ENCODE peak calls at places on chromosomes 12 and 14, in eight cellular contexts. M, U, K, I, F, C, S and J are unnamed samples.

GRCh38 chr14:103543140-103543539 is 14.1 kb downstream of the TRMT61A start:
- DNase-seq in M (no peak), U (no peak), I (peak; percentile 59), C (no peak), S (no peak), F (no peak), K (peak; percentile 24), J (no peak)

GRCh38 chr14:101758913-101759593 is 2.5 kb upstream of the PPP2R5C start:
- DNase-seq in I (no peak), C (no peak), F (no peak), U (no peak), K (no peak), S (no peak), M (no peak), J (no peak)

GRCh38 chr14:106691601-106692291 is 1165.4 kb downstream of the TMEM121 start:
- DNase-seq in K (peak; percentile 20), S (no peak), U (no peak), C (no peak), F (peak; percentile 53), I (peak; percentile 58), M (peak; percentile 44), J (no peak)

GRCh38 chr12:4441355-4442330 is 4.0 kb downstream of the FGF6 start:
- DNase-seq in K (no peak), S (no peak), F (no peak), I (peak; percentile 15), C (no peak), U (no peak), M (no peak), J (peak; percentile 58)

GRCh38 chr14:55025948-55026347 is 951 bp downstream of the WDHD1 start:
- DNase-seq in I (no peak), K (no peak), S (no peak), F (no peak), C (no peak), U (no peak), M (no peak), J (no peak)

GRCh38 chr12:30732954-30733637 is 21.7 kb downstream of the CAPRIN2 start:
- DNase-seq in S (no peak), F (no peak), M (no peak), U (no peak), K (no peak), C (no peak), I (no peak), J (no peak)

GRCh38 chr12:49491823-49492222 is 47.0 kb upstream of the KCNH3 start:
- DNase-seq in C (no peak), S (no peak), M (no peak), U (no peak), K (no peak), F (no peak), I (no peak), J (no peak)

GRCh38 chr14:23566112-23566781 is 1.3 kb downstream of the AP1G2 start:
- DNase-seq in M (no peak), C (no peak), S (no peak), I (no peak), U (no peak), F (no peak), K (no peak), J (no peak)

GRCh38 chr12:9798008-9798619 is 29.2 kb upstream of the KLRF1 start:
- DNase-seq in I (no peak), M (no peak), U (no peak), S (peak; percentile 54), C (no peak), F (peak; percentile 90), K (no peak), J (peak; percentile 82)

GRCh38 chr12:46983959-46984833 is 95.2 kb upstream of the PCED1B start:
- DNase-seq in C (no peak), S (peak; percentile 31), F (peak; percentile 49), I (no peak), K (no peak), M (no peak), U (no peak), J (peak; percentile 63)

GRCh38 chr12:30985814-30986452 is 59.4 kb downstream of the TSPAN11 start:
- DNase-seq in K (peak; percentile 62), F (peak; percentile 66), U (peak; percentile 63), M (no peak), I (peak; percentile 76), C (no peak), S (peak; percentile 79), J (peak; percentile 88)

GRCh38 chr12:112381421-112381897 is 772 bp downstream of the HECTD4 start:
- DNase-seq in I (peak; percentile 58), S (no peak), F (peak; percentile 68), C (no peak), M (no peak), K (peak; percentile 29), U (no peak), J (no peak)

GRCh38 chr14:71324767-71325272 is 417.6 kb downstream of the PCNX1 start:
- DNase-seq in K (no peak), F (peak; percentile 60), S (peak; percentile 16), C (no peak), U (no peak), I (no peak), M (peak; percentile 28), J (peak; percentile 28)

GRCh38 chr14:71415404-71415690 is 508.1 kb downstream of the PCNX1 start:
- DNase-seq in M (no peak), S (no peak), F (no peak), K (no peak), I (no peak), C (no peak), U (no peak), J (no peak)

GRCh38 chr14:60482743-60483142 is 3.1 kb downstream of the C14orf39 start:
- DNase-seq in C (no peak), F (no peak), S (no peak), I (no peak), M (no peak), K (no peak), U (no peak), J (no peak)